ENCODE peak calls at places on chromosomes 5 and 9, in eight cellular contexts. K, S, E, Y, U, X, J and W are unnamed samples.

GRCh38 chr5:155402927-155403645 is 389.5 kb downstream of the KIF4B start:
- DNase-seq in S (no peak), U (no peak), Y (no peak), E (no peak), K (no peak), J (peak), X (no peak), W (peak)

GRCh38 chr5:82031220-82032119 is 59.6 kb downstream of the ATG10 start:
- DNase-seq in K (no peak), U (no peak), S (no peak), J (peak), E (no peak), Y (no peak), X (no peak), W (peak)

GRCh38 chr5:9279779-9280178 is 266.1 kb downstream of the SEMA5A start:
- DNase-seq in K (no peak), Y (no peak), X (no peak), J (no peak), U (peak), E (no peak), S (no peak), W (no peak)

GRCh38 chr5:33257807-33258491 is 182.8 kb upstream of the TARS1 start:
- DNase-seq in U (no peak), K (no peak), S (no peak), J (peak), X (no peak), E (no peak), Y (peak), W (peak)

GRCh38 chr5:137696481-137696880 is 39.4 kb downstream of the KLHL3 start:
- DNase-seq in J (no peak), Y (peak), E (no peak), U (no peak), X (no peak), K (no peak), S (no peak), W (no peak)

GRCh38 chr5:54187694-54188093 is 122.7 kb downstream of the ARL15 start:
- DNase-seq in Y (no peak), S (no peak), K (no peak), E (no peak), U (no peak), X (no peak), J (no peak), W (no peak)

GRCh38 chr5:158287643-158288228 is 428.8 kb upstream of the CLINT1 start:
- DNase-seq in K (no peak), J (peak), X (no peak), U (no peak), Y (peak), E (no peak), S (no peak), W (peak)

GRCh38 chr9:128882677-128883590 is 1.0 kb downstream of the LRRC8A start:
- DNase-seq in Y (peak), E (peak), X (peak), S (no peak), J (peak), U (no peak), K (no peak), W (no peak)

DNA sequence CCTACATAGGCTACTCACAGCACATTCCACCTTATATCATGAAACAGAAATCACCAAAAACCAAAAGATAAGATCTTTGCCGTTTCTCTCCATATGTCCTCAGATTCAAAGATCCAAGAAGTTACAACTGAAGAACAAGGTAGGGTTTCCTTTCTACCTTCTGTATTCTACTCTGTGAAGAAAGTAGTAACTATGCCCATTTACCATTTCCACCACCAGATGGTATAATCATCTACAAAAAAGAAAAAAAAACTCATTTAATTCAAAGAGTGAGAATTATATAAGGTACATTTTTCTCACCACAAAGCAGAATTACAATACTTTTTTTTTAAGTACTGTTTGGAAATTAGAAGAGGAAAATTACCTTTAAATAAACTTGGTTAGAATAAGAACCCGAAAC is 172.6 kb upstream of the PTGER4 start:
- DNase-seq in Y (no peak), U (no peak), X (no peak), E (no peak), K (no peak), J (peak), S (no peak), W (no peak)
- TF ChIP-seq CTCF in Y (no peak), U (no peak), X (no peak), E (peak), K (no peak), J (peak), S (no peak), W (no peak)

DNA sequence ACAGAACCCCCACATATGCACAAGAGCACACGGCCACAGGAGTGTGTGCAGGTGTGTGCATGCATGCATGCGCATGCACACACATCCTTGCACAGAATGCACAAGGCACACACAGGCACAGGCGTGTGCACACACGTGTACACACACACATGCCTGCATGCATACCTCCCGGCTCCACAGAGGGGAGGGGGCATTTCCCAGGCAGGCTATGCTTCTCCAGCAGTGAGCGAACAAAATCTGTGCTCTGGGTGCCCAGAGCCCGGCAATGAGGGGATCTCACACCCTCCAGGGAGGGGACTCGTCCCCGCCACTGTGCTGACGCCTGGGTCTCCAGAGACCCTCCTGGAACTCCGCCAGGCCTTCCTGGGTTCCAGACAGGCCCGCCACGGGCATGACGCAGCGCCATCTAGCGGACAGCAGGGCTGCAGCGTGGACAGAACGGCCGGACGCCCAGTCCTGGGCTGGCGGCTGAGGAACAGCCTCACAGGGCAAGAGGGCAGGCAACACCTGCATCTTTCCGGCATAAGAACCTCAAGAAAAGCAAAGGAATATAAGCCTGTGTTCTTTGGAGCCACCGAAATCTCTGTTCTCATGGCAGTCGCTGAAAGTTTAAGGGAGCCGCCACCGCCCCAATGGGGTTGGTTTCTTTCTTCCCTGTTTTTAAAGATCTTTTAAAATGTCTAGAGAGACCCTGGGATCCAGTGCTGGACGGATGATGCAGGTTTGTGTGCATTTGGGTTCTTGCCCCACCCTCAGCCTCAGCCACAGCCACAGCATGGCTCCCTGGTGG is 135.7 kb upstream of the PPP1R26 start:
- DNase-seq in K (peak), Y (peak), U (no peak), S (no peak), E (peak), J (peak), X (peak), W (peak)
- TF ChIP-seq CTCF in K (peak), Y (peak), U (peak), S (peak), E (peak), J (peak), X (peak), W (peak)

DNA sequence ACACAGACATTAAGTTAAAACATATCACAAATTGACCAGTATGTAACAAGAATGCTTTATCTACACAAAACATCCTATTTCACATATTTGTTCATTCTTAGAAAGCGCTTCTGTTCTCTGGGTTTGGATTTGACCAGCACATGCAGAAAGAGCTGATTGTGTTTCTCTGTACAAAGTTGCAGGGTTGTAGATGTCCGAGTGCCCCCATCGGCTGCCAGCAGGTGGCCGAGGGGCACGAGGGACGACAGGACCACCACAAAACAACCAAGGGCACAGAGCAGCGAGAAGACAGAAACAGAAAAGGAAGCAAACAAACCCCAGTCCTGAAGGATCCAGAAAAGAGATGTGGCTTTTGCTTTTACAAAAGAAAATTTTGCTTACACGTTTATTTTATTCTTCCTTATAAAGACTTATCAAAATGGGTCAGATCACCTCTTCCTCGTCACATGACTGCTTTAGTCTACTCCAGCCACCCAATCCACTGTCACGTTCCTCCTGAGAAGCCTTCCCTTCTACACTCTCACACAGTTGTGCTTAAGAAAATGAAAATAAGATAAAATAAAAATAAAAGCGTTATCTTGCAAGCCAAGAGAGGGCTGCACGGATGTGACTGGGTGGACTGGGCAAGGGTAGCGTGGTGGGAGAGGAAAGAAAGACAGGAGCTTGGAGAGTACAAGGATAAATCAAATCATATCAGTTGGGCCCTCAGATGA is 9.5 kb downstream of the OTP start:
- DNase-seq in X (no peak), Y (no peak), S (no peak), U (no peak), K (no peak), E (no peak), J (no peak), W (no peak)
- TF ChIP-seq CTCF in X (no peak), Y (no peak), S (no peak), U (no peak), K (no peak), E (peak), J (no peak), W (no peak)

GRCh38 chr9:98484218-98484617 is 224.5 kb downstream of the GABBR2 start:
- DNase-seq in S (no peak), K (no peak), J (no peak), Y (no peak), U (no peak), E (no peak), X (no peak), W (no peak)
- TF ChIP-seq CTCF in S (no peak), K (no peak), J (no peak), Y (no peak), U (no peak), E (no peak), X (no peak), W (no peak)